ENCODE peak calls at places on chromosome 14, in nine cellular contexts. One of them, this sample, is unnamed.
A peak's percentile ranks its signal among the peaks of the same experiment; 100 is the strongest.

GRCh38 chr14:80493620-80494019 is 282.3 kb upstream of the DIO2 start:
- DNase-seq in iPS DF 19.7: no peak
- DNase-seq in astrocyte of the spinal cord: no peak
- DNase-seq in IMR-90: no peak
- DNase-seq in activated CD4-positive, alpha-beta T cell treated with anti-CD3 and anti-CD28 coated beads for 1 hour: no peak
- DNase-seq in NCI-H1417: no peak
- DNase-seq in kidney tubule cell: no peak
- DNase-seq in activated gamma-delta T cell treated with Interleukin-2 at 50 U/mL for 16 hours: no peak
- DNase-seq in Calu3: no peak
- DNase-seq in this sample: no peak

GRCh38 chr14:35878272-35879140 is 52.4 kb downstream of the BRMS1L start:
- DNase-seq in Calu3: peak; percentile 27
- DNase-seq in iPS DF 19.7: no peak
- DNase-seq in kidney tubule cell: peak; percentile 75
- DNase-seq in activated gamma-delta T cell treated with Interleukin-2 at 50 U/mL for 16 hours: no peak
- DNase-seq in activated CD4-positive, alpha-beta T cell treated with anti-CD3 and anti-CD28 coated beads for 1 hour: no peak
- DNase-seq in astrocyte of the spinal cord: peak; percentile 90
- DNase-seq in NCI-H1417: no peak
- DNase-seq in IMR-90: peak; percentile 93
- DNase-seq in this sample: no peak

GRCh38 chr14:56342419-56342901 is 224.2 kb downstream of the PELI2 start:
- DNase-seq in IMR-90: peak; percentile 86
- DNase-seq in NCI-H1417: no peak
- DNase-seq in iPS DF 19.7: no peak
- DNase-seq in activated CD4-positive, alpha-beta T cell treated with anti-CD3 and anti-CD28 coated beads for 1 hour: no peak
- DNase-seq in astrocyte of the spinal cord: peak; percentile 75
- DNase-seq in kidney tubule cell: no peak
- DNase-seq in Calu3: no peak
- DNase-seq in activated gamma-delta T cell treated with Interleukin-2 at 50 U/mL for 16 hours: no peak
- DNase-seq in this sample: no peak

GRCh38 chr14:42174357-42174756 is 567.7 kb downstream of the LRFN5 start:
- DNase-seq in activated CD4-positive, alpha-beta T cell treated with anti-CD3 and anti-CD28 coated beads for 1 hour: no peak
- DNase-seq in IMR-90: no peak
- DNase-seq in astrocyte of the spinal cord: no peak
- DNase-seq in Calu3: no peak
- DNase-seq in kidney tubule cell: no peak
- DNase-seq in NCI-H1417: peak; percentile 95
- DNase-seq in activated gamma-delta T cell treated with Interleukin-2 at 50 U/mL for 16 hours: no peak
- DNase-seq in iPS DF 19.7: no peak
- DNase-seq in this sample: no peak

GRCh38 chr14:52241102-52241793 is 26.2 kb upstream of the PTGDR start:
- DNase-seq in NCI-H1417: no peak
- DNase-seq in astrocyte of the spinal cord: peak; percentile 78
- DNase-seq in kidney tubule cell: no peak
- DNase-seq in IMR-90: peak; percentile 89
- DNase-seq in activated CD4-positive, alpha-beta T cell treated with anti-CD3 and anti-CD28 coated beads for 1 hour: no peak
- DNase-seq in iPS DF 19.7: no peak
- DNase-seq in Calu3: no peak
- DNase-seq in activated gamma-delta T cell treated with Interleukin-2 at 50 U/mL for 16 hours: no peak
- DNase-seq in this sample: no peak

GRCh38 chr14:32404784-32405573 is 75.9 kb downstream of the AKAP6 start:
- DNase-seq in iPS DF 19.7: no peak
- DNase-seq in kidney tubule cell: no peak
- DNase-seq in activated CD4-positive, alpha-beta T cell treated with anti-CD3 and anti-CD28 coated beads for 1 hour: no peak
- DNase-seq in Calu3: no peak
- DNase-seq in NCI-H1417: no peak
- DNase-seq in activated gamma-delta T cell treated with Interleukin-2 at 50 U/mL for 16 hours: no peak
- DNase-seq in IMR-90: no peak
- DNase-seq in astrocyte of the spinal cord: no peak
- DNase-seq in this sample: no peak

GRCh38 chr14:21501568-21501967 is 9.6 kb downstream of the METTL3 start:
- DNase-seq in NCI-H1417: no peak
- DNase-seq in astrocyte of the spinal cord: no peak
- DNase-seq in kidney tubule cell: no peak
- DNase-seq in activated gamma-delta T cell treated with Interleukin-2 at 50 U/mL for 16 hours: no peak
- DNase-seq in iPS DF 19.7: no peak
- DNase-seq in IMR-90: no peak
- DNase-seq in activated CD4-positive, alpha-beta T cell treated with anti-CD3 and anti-CD28 coated beads for 1 hour: no peak
- DNase-seq in Calu3: no peak
- DNase-seq in this sample: no peak

GRCh38 chr14:53953828-53954550 is 2.6 kb downstream of the BMP4 start:
- DNase-seq in kidney tubule cell: peak; percentile 49
- DNase-seq in NCI-H1417: no peak
- DNase-seq in iPS DF 19.7: no peak
- DNase-seq in Calu3: peak; percentile 21
- DNase-seq in activated gamma-delta T cell treated with Interleukin-2 at 50 U/mL for 16 hours: no peak
- DNase-seq in activated CD4-positive, alpha-beta T cell treated with anti-CD3 and anti-CD28 coated beads for 1 hour: no peak
- DNase-seq in astrocyte of the spinal cord: peak; percentile 57
- DNase-seq in IMR-90: peak; percentile 29
- DNase-seq in this sample: no peak

GRCh38 chr14:89617471-89618291 is 200.6 kb upstream of the FOXN3 start:
- DNase-seq in NCI-H1417: peak; percentile 67
- DNase-seq in iPS DF 19.7: no peak
- DNase-seq in activated gamma-delta T cell treated with Interleukin-2 at 50 U/mL for 16 hours: peak; percentile 24
- DNase-seq in Calu3: no peak
- DNase-seq in kidney tubule cell: peak; percentile 56
- DNase-seq in astrocyte of the spinal cord: peak; percentile 65
- DNase-seq in activated CD4-positive, alpha-beta T cell treated with anti-CD3 and anti-CD28 coated beads for 1 hour: no peak
- DNase-seq in IMR-90: peak; percentile 77
- DNase-seq in this sample: peak; percentile 51

GRCh38 chr14:23120405-23121251 is 1.6 kb upstream of the CEBPE start:
- DNase-seq in astrocyte of the spinal cord: peak; percentile 86
- DNase-seq in Calu3: peak; percentile 89
- DNase-seq in IMR-90: peak; percentile 82
- DNase-seq in kidney tubule cell: peak; percentile 88
- DNase-seq in activated CD4-positive, alpha-beta T cell treated with anti-CD3 and anti-CD28 coated beads for 1 hour: peak; percentile 66
- DNase-seq in iPS DF 19.7: peak; percentile 60
- DNase-seq in NCI-H1417: peak; percentile 95
- DNase-seq in activated gamma-delta T cell treated with Interleukin-2 at 50 U/mL for 16 hours: peak; percentile 73
- DNase-seq in this sample: peak; percentile 73

GRCh38 chr14:68824517-68825347 is 31.9 kb upstream of the ZFP36L1 start:
- DNase-seq in IMR-90: peak; percentile 62
- DNase-seq in activated CD4-positive, alpha-beta T cell treated with anti-CD3 and anti-CD28 coated beads for 1 hour: no peak
- DNase-seq in astrocyte of the spinal cord: peak; percentile 69
- DNase-seq in activated gamma-delta T cell treated with Interleukin-2 at 50 U/mL for 16 hours: no peak
- DNase-seq in iPS DF 19.7: no peak
- DNase-seq in Calu3: peak; percentile 90
- DNase-seq in NCI-H1417: peak; percentile 63
- DNase-seq in kidney tubule cell: peak; percentile 85
- DNase-seq in this sample: no peak

GRCh38 chr14:68840454-68840853 is 47.6 kb upstream of the ZFP36L1 start:
- DNase-seq in astrocyte of the spinal cord: no peak
- DNase-seq in kidney tubule cell: no peak
- DNase-seq in IMR-90: no peak
- DNase-seq in Calu3: no peak
- DNase-seq in iPS DF 19.7: no peak
- DNase-seq in activated CD4-positive, alpha-beta T cell treated with anti-CD3 and anti-CD28 coated beads for 1 hour: no peak
- DNase-seq in activated gamma-delta T cell treated with Interleukin-2 at 50 U/mL for 16 hours: no peak
- DNase-seq in NCI-H1417: no peak
- DNase-seq in this sample: no peak

GRCh38 chr14:101035466-101036225 is 132.1 kb upstream of the RTL1 start:
- DNase-seq in IMR-90: no peak
- DNase-seq in iPS DF 19.7: no peak
- DNase-seq in Calu3: no peak
- DNase-seq in NCI-H1417: no peak
- DNase-seq in kidney tubule cell: no peak
- DNase-seq in astrocyte of the spinal cord: no peak
- DNase-seq in activated CD4-positive, alpha-beta T cell treated with anti-CD3 and anti-CD28 coated beads for 1 hour: no peak
- DNase-seq in activated gamma-delta T cell treated with Interleukin-2 at 50 U/mL for 16 hours: no peak
- DNase-seq in this sample: no peak